ENCODE peak calls at places on chromosomes 5 and 9, in nine cellular contexts. One of them, this sample, is unnamed.
A peak's percentile ranks its signal among the peaks of the same experiment; 100 is the strongest.

GRCh38 chr5:135387629-135387960 is 11.4 kb downstream of the MACROH2A1 start:
- DNase-seq in DMS153: no peak
- DNase-seq in left ventricle myocardium superior: no peak
- DNase-seq in AG20443: no peak
- DNase-seq in CD4-positive, alpha-beta memory T cell: no peak
- DNase-seq in psoas muscle: no peak
- DNase-seq in GM03348: no peak
- DNase-seq in T-cell: no peak
- DNase-seq in HTR-8/SVneo: no peak
- DNase-seq in this sample: no peak

GRCh38 chr5:144276034-144276822 is 105.6 kb downstream of the KCTD16 start:
- DNase-seq in T-cell: no peak
- DNase-seq in DMS153: no peak
- DNase-seq in HTR-8/SVneo: no peak
- DNase-seq in psoas muscle: no peak
- DNase-seq in GM03348: peak; percentile 19
- DNase-seq in CD4-positive, alpha-beta memory T cell: no peak
- DNase-seq in left ventricle myocardium superior: no peak
- DNase-seq in AG20443: peak; percentile 16
- DNase-seq in this sample: no peak

GRCh38 chr5:179375966-179376365 is 30.7 kb upstream of the ADAMTS2 start:
- DNase-seq in AG20443: no peak
- DNase-seq in psoas muscle: no peak
- DNase-seq in left ventricle myocardium superior: no peak
- DNase-seq in T-cell: no peak
- DNase-seq in GM03348: no peak
- DNase-seq in CD4-positive, alpha-beta memory T cell: no peak
- DNase-seq in HTR-8/SVneo: no peak
- DNase-seq in DMS153: no peak
- DNase-seq in this sample: no peak

GRCh38 chr5:171750316-171750788 is 35.3 kb upstream of the SMIM23 start:
- DNase-seq in psoas muscle: peak; percentile 59
- DNase-seq in DMS153: no peak
- DNase-seq in GM03348: peak; percentile 43
- DNase-seq in left ventricle myocardium superior: peak; percentile 70
- DNase-seq in HTR-8/SVneo: peak; percentile 32
- DNase-seq in CD4-positive, alpha-beta memory T cell: no peak
- DNase-seq in T-cell: no peak
- DNase-seq in AG20443: peak; percentile 82
- DNase-seq in this sample: no peak

GRCh38 chr5:129496410-129496809 is 36.3 kb downstream of the ADAMTS19 start:
- DNase-seq in T-cell: no peak
- DNase-seq in GM03348: no peak
- DNase-seq in CD4-positive, alpha-beta memory T cell: no peak
- DNase-seq in AG20443: no peak
- DNase-seq in HTR-8/SVneo: no peak
- DNase-seq in left ventricle myocardium superior: no peak
- DNase-seq in DMS153: no peak
- DNase-seq in psoas muscle: no peak
- DNase-seq in this sample: no peak

GRCh38 chr9:95284667-95285066 is 32.8 kb downstream of the FANCC start:
- DNase-seq in AG20443: no peak
- DNase-seq in T-cell: no peak
- DNase-seq in GM03348: no peak
- DNase-seq in left ventricle myocardium superior: no peak
- DNase-seq in psoas muscle: no peak
- DNase-seq in CD4-positive, alpha-beta memory T cell: no peak
- DNase-seq in DMS153: no peak
- DNase-seq in HTR-8/SVneo: no peak
- DNase-seq in this sample: no peak

GRCh38 chr5:139747583-139748504 is 47.8 kb upstream of the PSD2 start:
- DNase-seq in DMS153: no peak
- DNase-seq in T-cell: no peak
- DNase-seq in HTR-8/SVneo: no peak
- DNase-seq in CD4-positive, alpha-beta memory T cell: peak; percentile 22
- DNase-seq in GM03348: peak; percentile 57
- DNase-seq in psoas muscle: peak; percentile 60
- DNase-seq in AG20443: peak; percentile 58
- DNase-seq in left ventricle myocardium superior: peak; percentile 70
- DNase-seq in this sample: peak; percentile 18

GRCh38 chr9:109052416-109052815 is 39.1 kb upstream of the CTNNAL1 start:
- DNase-seq in GM03348: peak; percentile 31
- DNase-seq in HTR-8/SVneo: no peak
- DNase-seq in DMS153: no peak
- DNase-seq in T-cell: no peak
- DNase-seq in AG20443: peak; percentile 37
- DNase-seq in CD4-positive, alpha-beta memory T cell: no peak
- DNase-seq in psoas muscle: no peak
- DNase-seq in left ventricle myocardium superior: no peak
- DNase-seq in this sample: no peak

GRCh38 chr9:23587433-23587832 is 238.6 kb downstream of the ELAVL2 start:
- DNase-seq in T-cell: no peak
- DNase-seq in HTR-8/SVneo: no peak
- DNase-seq in AG20443: no peak
- DNase-seq in CD4-positive, alpha-beta memory T cell: no peak
- DNase-seq in psoas muscle: peak; percentile 65
- DNase-seq in DMS153: no peak
- DNase-seq in left ventricle myocardium superior: peak; percentile 87
- DNase-seq in GM03348: no peak
- DNase-seq in this sample: no peak

GRCh38 chr5:91307023-91307422 is 76.1 kb downstream of the ARRDC3 start:
- DNase-seq in psoas muscle: peak; percentile 74
- DNase-seq in T-cell: no peak
- DNase-seq in AG20443: peak; percentile 87
- DNase-seq in HTR-8/SVneo: no peak
- DNase-seq in DMS153: no peak
- DNase-seq in GM03348: peak; percentile 80
- DNase-seq in CD4-positive, alpha-beta memory T cell: no peak
- DNase-seq in left ventricle myocardium superior: peak; percentile 74
- DNase-seq in this sample: no peak